ENCODE peak calls at places on chromosomes 16 and 17, in nine cellular contexts. T is ovary, M is GM23338, Y is adrenal gland, R is cardiac muscle cell, C is uterus, Q is body of pancreas, Z is K562, A is IMR-90. I is an unnamed sample.

GRCh38 chr16:89155851-89156739 is 15.5 kb upstream of the CDH15 start:
- DNase-seq in Y (peak; percentile 65), Z (no peak), C (no peak), M (no peak), T (no peak), A (no peak), R (no peak), Q (no peak), I (no peak)

GRCh38 chr17:77392376-77393273 is 251.9 kb downstream of the SEC14L1 start:
- DNase-seq in M (peak; percentile 87), R (peak; percentile 61), T (peak; percentile 87), Z (peak; percentile 67), A (no peak), Y (peak; percentile 89), Q (peak; percentile 64), C (peak; percentile 51), I (peak; percentile 69)

GRCh38 chr16:25027281-25027680 is 12.1 kb upstream of the ARHGAP17 start:
- DNase-seq in M (no peak), Y (no peak), T (no peak), R (no peak), C (no peak), Z (no peak), Q (no peak), A (no peak), I (no peak)

GRCh38 chr16:58057784-58058183 is 32.2 kb downstream of the MMP15 start:
- DNase-seq in A (no peak), T (no peak), Z (no peak), M (no peak), C (no peak), Y (no peak), R (no peak), Q (no peak), I (no peak)

GRCh38 chr16:12403746-12404658 is 399.7 kb downstream of the CPPED1 start:
- DNase-seq in R (no peak), Z (no peak), Q (no peak), M (peak; percentile 35), Y (no peak), A (no peak), T (no peak), C (no peak), I (no peak)

GRCh38 chr16:13231365-13231764 is 330.0 kb downstream of the SHISA9 start:
- DNase-seq in Z (no peak), T (no peak), Q (no peak), M (peak; percentile 93), R (no peak), Y (no peak), C (no peak), A (no peak), I (no peak)

GRCh38 chr17:18139949-18140348 is 31.4 kb downstream of the MYO15A start:
- DNase-seq in Z (peak; percentile 48), A (peak; percentile 18), C (no peak), Q (no peak), M (peak; percentile 57), R (no peak), Y (no peak), T (no peak), I (no peak)

GRCh38 chr17:64309021-64309420 is 46.0 kb upstream of the TEX2 start:
- DNase-seq in Q (no peak), Z (no peak), Y (no peak), T (no peak), A (no peak), C (no peak), M (no peak), R (no peak), I (no peak)

GRCh38 chr17:79541451-79541850 is 69.4 kb downstream of the RBFOX3 start:
- DNase-seq in M (no peak), Z (no peak), Y (no peak), C (no peak), R (no peak), A (no peak), T (no peak), Q (no peak), I (no peak)

GRCh38 chr17:63450551-63450950 is 4.4 kb upstream of the CYB561 start:
- DNase-seq in M (no peak), T (no peak), R (no peak), C (no peak), A (peak; percentile 34), Q (no peak), Y (peak; percentile 83), Z (no peak), I (no peak)

GRCh38 chr17:17525956-17526355 is 29.8 kb upstream of the RASD1 start:
- DNase-seq in R (no peak), C (no peak), M (no peak), Q (peak; percentile 13), A (no peak), Y (no peak), Z (no peak), T (peak; percentile 67), I (no peak)

GRCh38 chr16:69419956-69420355 is 4.5 kb upstream of the CYB5B start:
- DNase-seq in Q (no peak), A (no peak), C (no peak), R (no peak), Z (no peak), T (no peak), Y (no peak), M (no peak), I (no peak)

GRCh38 chr16:69424935-69425784 is 741 bp downstream of the CYB5B start:
- DNase-seq in C (no peak), M (no peak), Z (no peak), A (no peak), Q (no peak), T (no peak), R (no peak), Y (no peak), I (no peak)

GRCh38 chr16:69428652-69429051 is 4.2 kb downstream of the CYB5B start:
- DNase-seq in Y (no peak), M (no peak), A (no peak), C (no peak), T (no peak), Z (no peak), R (no peak), Q (no peak), I (no peak)

GRCh38 chr16:69424053-69424934 is at the start of gene CYB5B:
- DNase-seq in M (peak; percentile 100), Q (peak; percentile 94), Y (peak; percentile 99), T (peak; percentile 92), R (peak; percentile 98), C (peak; percentile 96), Z (peak; percentile 98), A (peak; percentile 99), I (peak; percentile 97)

GRCh38 chr16:69423189-69423588 is 1.2 kb upstream of the CYB5B start:
- DNase-seq in T (no peak), Y (no peak), A (no peak), Z (no peak), M (peak; percentile 17), C (no peak), R (no peak), Q (no peak), I (no peak)
- H3K27ac ChIP-seq in T (no peak overlapping the region), Y (no peak overlapping the region), A (no peak overlapping the region), Z (no peak overlapping the region), M (no peak overlapping the region), C (no peak overlapping the region), R (peak overlapping the region; percentile 66), Q (no peak overlapping the region), I (no peak overlapping the region)

DNA sequence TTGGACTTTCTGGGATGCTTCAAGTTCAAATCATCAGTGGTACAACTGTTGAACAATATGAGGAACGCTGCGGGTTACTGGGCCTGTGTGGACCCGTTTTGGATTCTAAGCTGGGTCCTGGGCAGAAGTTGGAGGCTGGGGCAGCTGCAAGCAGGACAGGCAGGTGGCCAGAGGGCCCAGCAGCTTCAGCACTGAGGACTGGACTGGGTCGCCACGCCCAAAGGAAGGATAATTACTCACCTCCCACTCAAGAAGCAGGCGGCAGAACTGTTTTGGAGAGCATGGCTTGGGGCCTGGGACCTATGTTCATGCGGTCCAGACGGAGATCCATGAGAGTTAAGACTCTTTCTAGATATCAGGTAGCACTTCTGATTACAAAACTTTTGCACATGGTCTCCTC is 1.5 kb upstream of the ZNHIT3 start:
- DNase-seq in R (no peak), T (no peak), M (no peak), Y (no peak), Q (no peak), C (no peak), Z (no peak), A (no peak), I (no peak)
- H3K4me1 ChIP-seq in R (peaks cover 5% of the 10 kb centered on the region), T (peaks cover 20% of the 10 kb centered on the region), M (peaks cover 5% of the 10 kb centered on the region), Y (peaks cover 29% of the 10 kb centered on the region), Q (peaks cover 31% of the 10 kb centered on the region), C (no peaks in the 10 kb centered on the region), Z (peaks cover 27% of the 10 kb centered on the region), A (peaks cover 1% of the 10 kb centered on the region), I (peaks cover 17% of the 10 kb centered on the region)

GRCh38 chr16:68792465-68793324 is 50.6 kb upstream of the TANGO6 start:
- DNase-seq in T (no peak), A (peak; percentile 61), Q (peak; percentile 59), C (no peak), Z (no peak), Y (no peak), R (no peak), M (peak; percentile 17), I (no peak)
- H3K27ac ChIP-seq in T (no peak overlapping the region), A (no peak overlapping the region), Q (peak overlapping the region; percentile 77), C (no peak overlapping the region), Z (peak overlapping the region; percentile 17), Y (no peak overlapping the region), R (no peak overlapping the region), M (peak overlapping the region; percentile 90), I (no peak overlapping the region)

GRCh38 chr16:67481561-67482259 is 753 bp upstream of the ATP6V0D1 start:
- DNase-seq in M (peak; percentile 41), Y (peak; percentile 85), T (peak; percentile 77), Z (no peak), R (no peak), A (peak; percentile 43), C (peak; percentile 61), Q (peak; percentile 54), I (peak; percentile 62)

GRCh38 chr16:67482260-67482924 is 955 bp downstream of the AGRP start:
- DNase-seq in Y (no peak), M (no peak), Q (no peak), R (no peak), T (no peak), C (no peak), A (no peak), Z (no peak), I (no peak)

GRCh38 chr16:67483731-67484525 is 581 bp upstream of the AGRP start:
- DNase-seq in A (peak; percentile 24), T (peak; percentile 60), Q (no peak), C (no peak), R (no peak), Y (peak; percentile 77), Z (no peak), M (no peak), I (no peak)

GRCh38 chr16:67483150-67483549 is at the start of gene AGRP:
- DNase-seq in R (no peak), C (no peak), Q (no peak), Y (no peak), M (no peak), A (no peak), T (no peak), Z (no peak), I (no peak)

DNA sequence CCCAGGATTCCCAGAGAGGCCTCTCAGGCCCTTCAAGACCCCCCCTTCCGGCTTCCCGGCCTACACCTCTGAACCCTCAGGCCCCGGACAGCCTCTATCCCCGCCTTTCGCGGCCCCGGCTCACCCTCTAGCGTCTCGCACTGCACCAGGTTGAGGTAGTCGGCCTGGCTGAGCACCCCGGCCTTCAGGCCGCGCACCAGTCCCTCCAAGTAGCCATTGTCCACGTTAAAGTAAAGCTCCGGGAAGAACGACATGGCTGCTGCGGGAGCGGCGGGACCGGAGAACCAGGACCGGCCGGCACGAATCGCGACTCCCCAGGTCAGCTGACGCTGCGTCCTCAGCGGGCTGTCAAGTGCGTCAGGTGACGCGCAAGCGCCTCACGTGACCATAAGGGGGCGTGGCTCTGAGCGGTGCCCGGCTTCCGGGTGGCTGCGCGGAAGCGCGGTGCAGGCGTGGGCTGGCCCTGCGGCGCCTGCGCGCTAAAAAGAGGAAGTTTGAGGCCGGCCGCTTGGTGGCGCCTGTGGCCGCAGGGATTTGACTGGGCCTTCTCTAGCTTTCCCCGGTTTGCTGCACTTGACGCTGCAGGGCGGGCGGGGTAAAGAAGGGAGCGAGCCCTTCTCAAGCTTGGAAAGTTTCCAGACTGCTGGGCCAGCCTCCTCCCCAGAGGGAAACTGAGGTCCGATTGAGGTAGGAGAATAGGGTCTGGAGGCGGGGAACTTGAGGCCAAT is at the start of gene ATP6V0D1:
- DNase-seq in T (peak; percentile 100), Z (peak; percentile 96), A (peak; percentile 97), Q (peak; percentile 99), R (peak; percentile 98), C (peak; percentile 97), M (peak; percentile 99), Y (peak; percentile 99), I (peak; percentile 98)
- H3K4me1 ChIP-seq in T (peaks cover 15% of the 10 kb centered on the region), Z (peaks cover 31% of the 10 kb centered on the region), A (peaks cover 14% of the 10 kb centered on the region), Q (peaks cover 64% of the 10 kb centered on the region), R (peaks cover 15% of the 10 kb centered on the region), C (peaks cover 6% of the 10 kb centered on the region), M (peaks cover 7% of the 10 kb centered on the region), Y (peaks cover 62% of the 10 kb centered on the region), I (peaks cover 62% of the 10 kb centered on the region)

I was measured in heart right ventricle.